ENCODE peak calls at places on chromosome 9, in eight cellular contexts. J is small intestine; U is coronary artery; M is body of pancreas; N is Peyer's patch; X is stomach; A is CD4-positive, alpha-beta memory T cell; D is astrocyte. Z is an unnamed sample.

GRCh38 chr9:101737705-101738565 is 512 bp downstream of the GRIN3A start:
- DNase-seq in N (no peak), M (peak), D (no peak), J (no peak), A (no peak), X (no peak), U (no peak), Z (no peak)

GRCh38 chr9:133584559-133585476 is 24.4 kb downstream of the FAM163B start:
- DNase-seq in M (no peak), D (no peak), A (no peak), J (no peak), X (no peak), N (no peak), U (no peak), Z (no peak)

GRCh38 chr9:95111716-95112115 is 205.8 kb downstream of the FANCC start:
- DNase-seq in X (no peak), M (no peak), U (no peak), J (no peak), D (no peak), A (no peak), N (no peak), Z (no peak)

GRCh38 chr9:127209220-127209619 is 55.4 kb upstream of the GARNL3 start:
- DNase-seq in M (no peak), U (no peak), N (no peak), X (no peak), A (no peak), J (no peak), D (no peak), Z (no peak)

GRCh38 chr9:135290086-135290485 is 189.5 kb upstream of the PPP1R26 start:
- DNase-seq in M (peak), J (no peak), N (no peak), U (no peak), X (peak), D (no peak), A (no peak), Z (no peak)

GRCh38 chr9:70192707-70193106 is 66.1 kb upstream of the SMC5 start:
- DNase-seq in A (no peak), J (no peak), N (no peak), D (no peak), U (no peak), X (no peak), M (no peak), Z (no peak)

GRCh38 chr9:122085260-122085659 is 7.8 kb downstream of the TTLL11 start:
- DNase-seq in X (no peak), N (no peak), J (no peak), D (no peak), M (no peak), U (no peak), A (no peak), Z (no peak)

GRCh38 chr9:131657031-131657377 is 82.9 kb downstream of the RAPGEF1 start:
- DNase-seq in A (peak), N (no peak), U (no peak), X (no peak), J (peak), D (no peak), M (no peak), Z (no peak)

GRCh38 chr9:272251-273213 is 57.9 kb downstream of the DOCK8 start:
- DNase-seq in N (peak), M (peak), X (peak), J (peak), A (peak), D (no peak), U (no peak), Z (no peak)

GRCh38 chr9:137606005-137606601 is 617 bp downstream of the ARRDC1 start:
- DNase-seq in M (peak), A (no peak), J (peak), U (no peak), N (no peak), D (no peak), X (peak), Z (no peak)

GRCh38 chr9:113930384-113930783 is 54.3 kb downstream of the ZNF618 start:
- DNase-seq in M (no peak), N (no peak), X (peak), A (no peak), U (no peak), D (no peak), J (no peak), Z (no peak)

GRCh38 chr9:21835111-21835510 is 32.7 kb downstream of the MTAP start:
- DNase-seq in X (no peak), A (no peak), N (no peak), D (peak), M (no peak), U (no peak), J (no peak), Z (no peak)
- H3K27ac ChIP-seq in X (no peak), A (no peak), N (no peak), D (peak), M (no peak), U (no peak), J (no peak), Z (no peak)

GRCh38 chr9:130174920-130175321 is 2.7 kb downstream of the NCS1 start:
- DNase-seq in X (no peak), J (no peak), U (peak), D (no peak), A (no peak), M (no peak), N (no peak), Z (no peak)
- H3K27ac ChIP-seq in X (no peak), J (peak), U (peak), D (no peak), A (no peak), M (no peak), N (peak), Z (no peak)

DNA sequence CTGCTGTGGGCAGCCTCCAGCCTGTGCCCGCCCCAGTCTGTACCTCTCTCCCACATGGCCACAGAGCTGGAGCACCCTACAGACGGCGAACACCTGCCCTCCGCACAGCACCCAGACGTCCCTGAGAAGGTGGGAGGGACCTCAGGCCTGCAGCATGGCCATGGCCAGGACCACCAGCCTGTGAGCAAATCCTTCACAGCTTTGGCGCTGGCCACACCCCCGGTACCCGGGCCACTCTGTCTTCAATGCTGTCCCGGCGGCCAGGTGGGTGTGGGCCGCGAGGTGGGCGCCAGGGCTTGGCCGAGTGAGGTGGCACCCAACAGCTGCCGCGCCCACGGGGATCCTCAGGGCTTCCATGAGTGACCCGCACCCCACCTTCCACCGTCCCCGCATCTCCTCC is 18.7 kb downstream of the NOTCH1 start:
- DNase-seq in J (no peak), M (no peak), X (no peak), D (no peak), A (no peak), U (no peak), N (no peak), Z (no peak)
- H3K27ac ChIP-seq in J (peak), M (no peak), X (no peak), D (no peak), A (no peak), U (no peak), N (peak), Z (no peak)

GRCh38 chr9:124284940-124285441 is 27.2 kb downstream of the NEK6 start:
- DNase-seq in N (no peak), A (no peak), M (peak), X (no peak), D (peak), U (peak), J (no peak), Z (no peak)
- H3K27ac ChIP-seq in N (peak), A (no peak), M (peak), X (peak), D (peak), U (peak), J (peak), Z (no peak)

GRCh38 chr9:97531750-97532383 is 30.4 kb downstream of the TMOD1 start:
- DNase-seq in D (no peak), U (no peak), A (no peak), N (no peak), J (no peak), X (no peak), M (no peak), Z (no peak)
- H3K27ac ChIP-seq in D (no peak), U (no peak), A (no peak), N (peak), J (peak), X (no peak), M (no peak), Z (no peak)

Z was measured in iPS DF 6.9.